ENCODE peak calls at places on chromosomes 1 and 21, in four cellular contexts. K is PC-3, G is OCI-LY7, I is MM.1S. R is an unnamed sample.

GRCh38 chr1:2966940-2967725 is 54.1 kb upstream of the ACTRT2 start:
- DNase-seq in I (no peak), G (no peak), K (no peak), R (no peak)

GRCh38 chr1:27137022-27137542 is 17.8 kb downstream of the SLC9A1 start:
- DNase-seq in I (peak), G (peak), K (no peak), R (no peak)

GRCh38 chr1:6157132-6157527 is 23.0 kb downstream of the CHD5 start:
- DNase-seq in G (no peak), I (no peak), K (peak), R (no peak)

GRCh38 chr1:81549588-81550127 is 251.1 kb upstream of the ADGRL2 start:
- DNase-seq in K (peak), G (peak), I (peak), R (peak)

GRCh38 chr1:181390350-181391080 is 92.8 kb upstream of the CACNA1E start:
- DNase-seq in G (no peak), I (no peak), K (no peak), R (no peak)

GRCh38 chr1:202131956-202132821 is 9.5 kb downstream of the GPR37L1 start:
- DNase-seq in G (no peak), K (no peak), I (peak), R (no peak)

GRCh38 chr1:23922321-23922943 is 9.3 kb upstream of the CNR2 start:
- DNase-seq in G (no peak), K (peak), I (no peak), R (no peak)

GRCh38 chr21:42681296-42682206 is 28.1 kb downstream of the PDE9A start:
- DNase-seq in G (no peak), I (no peak), K (no peak), R (no peak)

GRCh38 chr1:212234431-212235298 is 50.5 kb upstream of the PPP2R5A start:
- DNase-seq in G (no peak), I (peak), K (peak), R (peak)

GRCh38 chr1:114756009-114756892 is 1.5 kb downstream of the CSDE1 start:
- DNase-seq in I (peak), K (peak), G (peak), R (no peak)

DNA sequence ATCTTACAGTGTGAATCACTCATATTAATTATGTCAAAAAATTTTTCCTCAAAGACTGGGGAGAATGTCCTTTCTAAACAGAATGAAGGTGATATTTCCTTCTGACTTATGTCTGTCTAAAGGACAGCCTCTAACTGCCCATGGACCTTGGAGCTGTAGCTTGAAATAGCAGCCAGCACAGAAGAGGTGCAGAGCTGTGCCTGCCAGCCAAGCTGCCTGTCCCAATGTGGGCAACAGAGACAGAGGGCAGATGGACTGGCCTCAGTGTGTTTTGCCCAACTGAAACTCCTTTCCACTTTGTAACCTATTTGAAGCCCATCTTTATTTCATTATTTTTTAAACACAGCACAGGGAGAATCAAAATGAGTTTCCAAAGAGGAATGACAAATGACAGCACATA is 97.6 kb upstream of the DYNLT5 start:
- DNase-seq in G (no peak), I (no peak), K (no peak), R (no peak)
- TF ChIP-seq EZH2phosphoT487 in G (no peak), I (no peak), K (no peak), R (no peak)

DNA sequence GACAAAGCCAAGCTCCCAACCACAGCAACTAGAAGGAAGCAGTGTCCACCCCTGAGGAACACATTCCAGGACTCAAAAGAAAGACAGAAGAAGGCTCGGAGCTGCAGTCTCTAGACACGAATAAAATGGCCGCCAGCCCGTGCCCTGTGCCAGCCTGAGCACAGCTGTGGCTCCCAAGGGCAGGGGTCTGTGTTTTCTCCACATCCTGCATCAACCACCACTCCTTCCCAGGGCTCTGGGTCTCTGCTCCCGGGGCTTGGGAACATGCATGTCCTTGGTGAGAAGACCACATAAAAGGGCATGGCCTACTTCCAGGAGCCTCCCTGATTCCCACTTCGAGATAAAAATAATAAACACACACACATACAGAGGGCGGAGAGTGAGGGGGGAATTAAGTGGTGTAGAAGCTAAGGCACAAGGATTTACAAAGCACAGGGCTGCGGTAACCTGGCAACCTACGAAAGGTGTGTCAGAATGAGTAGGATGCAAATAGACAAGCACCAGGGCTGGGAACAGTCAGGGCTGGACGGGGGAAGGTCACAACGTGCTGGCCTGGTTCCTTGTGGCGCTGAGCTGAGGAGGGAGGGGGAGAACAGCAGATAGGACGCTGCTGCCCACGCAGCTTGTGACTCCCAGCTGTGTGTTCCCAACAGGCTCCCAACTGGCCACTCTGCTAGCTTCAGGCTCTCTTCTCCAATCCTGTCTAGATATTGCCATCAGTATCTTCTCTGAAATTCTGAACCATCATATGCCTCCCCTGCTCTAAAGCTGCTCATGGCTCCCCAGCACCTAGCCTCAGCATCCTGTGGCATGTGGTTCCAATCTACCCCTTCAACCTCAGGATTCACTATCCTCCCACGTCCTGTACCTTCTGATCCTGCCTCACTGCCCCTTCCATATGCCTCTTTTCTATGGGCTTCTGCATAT is 72.5 kb downstream of the CD34 start:
- DNase-seq in I (no peak), K (no peak), G (no peak), R (peak)
- H3K27ac ChIP-seq in I (no peak), K (no peak), G (no peak), R (no peak)

DNA sequence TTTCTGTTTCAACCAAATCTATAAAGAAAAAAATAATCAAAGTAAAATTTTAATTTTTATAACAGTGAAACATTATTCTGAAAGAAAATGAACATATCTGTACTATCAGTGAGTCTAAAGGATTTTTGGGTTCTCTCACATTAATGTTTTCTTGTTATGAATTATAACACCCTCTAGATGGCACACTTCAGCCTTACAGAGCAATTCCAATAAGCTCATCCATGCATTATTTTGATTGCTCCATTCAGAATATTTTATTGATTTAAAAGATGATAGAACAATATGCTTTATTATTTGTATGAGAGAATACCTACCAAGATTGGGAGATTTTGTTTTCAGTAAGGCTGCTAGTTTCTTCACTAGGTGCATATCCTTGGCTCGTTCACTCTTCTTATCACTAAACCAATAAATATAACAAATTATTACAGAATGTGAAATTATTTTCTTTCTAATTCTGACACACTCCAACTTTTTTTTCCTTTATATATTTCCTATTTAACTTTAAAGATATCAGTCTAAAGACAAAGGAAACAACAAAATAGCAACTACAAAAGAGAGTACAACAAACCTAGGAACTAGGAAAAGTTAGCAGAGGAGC is 82.4 kb downstream of the RAB3GAP2 start:
- DNase-seq in K (peak), G (peak), I (peak), R (peak)
- TF ChIP-seq CTCF in K (peak), G (peak), I (peak), R (peak)

GRCh38 chr1:37391181-37391949 is 83.0 kb upstream of the ZC3H12A start:
- DNase-seq in G (no peak), I (no peak), K (peak), R (no peak)
- TF ChIP-seq EZH2phosphoT487 in G (no peak), I (no peak), K (no peak), R (no peak)

DNA sequence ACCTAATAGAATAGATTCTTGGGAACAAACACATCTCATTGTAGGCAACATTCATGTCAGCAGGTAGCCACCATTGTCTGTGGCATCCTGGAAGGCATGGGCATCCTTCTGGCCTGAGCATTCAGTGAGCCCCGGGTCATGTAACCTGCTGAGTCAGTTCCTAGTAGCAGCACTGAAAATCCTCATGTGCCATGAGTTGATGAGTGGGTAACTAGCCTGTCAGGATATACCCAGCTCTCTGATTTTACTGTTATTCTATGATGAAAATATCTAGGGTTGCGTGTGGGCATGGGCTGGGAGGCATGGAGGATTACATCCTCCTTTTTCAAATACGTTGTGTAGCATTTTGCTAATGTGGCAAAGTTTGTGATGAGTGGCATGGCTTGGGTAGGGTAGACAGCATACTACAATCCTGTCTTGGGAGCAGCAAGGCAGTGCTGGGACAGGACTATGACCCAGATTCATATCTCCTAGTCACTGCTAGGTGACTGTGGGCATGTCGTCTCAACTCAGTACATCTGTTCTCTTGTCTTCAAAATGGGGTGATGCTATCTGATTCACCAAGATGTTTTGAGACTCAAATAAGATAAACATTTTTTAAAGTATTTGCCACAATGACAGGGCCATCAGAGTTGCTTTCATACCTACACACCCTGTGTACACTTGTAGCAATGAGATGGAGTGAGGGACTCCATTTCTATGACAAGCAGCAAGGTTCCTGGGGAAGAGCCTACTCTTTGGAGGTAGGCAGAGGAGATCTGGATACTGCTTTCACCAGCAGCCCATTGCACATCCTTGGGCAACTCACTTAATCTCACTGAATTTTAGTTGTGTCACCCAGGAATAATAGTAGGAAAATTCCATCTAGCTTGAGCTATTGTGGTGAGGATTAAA is 62.5 kb downstream of the CD58 start:
- DNase-seq in I (peak), K (peak), G (no peak), R (no peak)
- H3K27ac ChIP-seq in I (peak), K (peak), G (no peak), R (peak)

GRCh38 chr21:44489962-44490361 is 34.7 kb downstream of the LRRC3 start:
- DNase-seq in G (no peak), K (no peak), I (no peak), R (no peak)
- TF ChIP-seq CTCF in G (peak), K (peak), I (peak), R (peak)

GRCh38 chr21:45989355-45990048 is 7.9 kb downstream of the COL6A1 start:
- DNase-seq in I (no peak), G (no peak), K (no peak), R (no peak)

GRCh38 chr21:45992311-45993209 is 11.0 kb downstream of the COL6A1 start:
- DNase-seq in I (no peak), G (no peak), K (no peak), R (no peak)

GRCh38 chr21:45991606-45992301 is 10.2 kb downstream of the COL6A1 start:
- DNase-seq in G (no peak), I (no peak), K (no peak), R (no peak)

GRCh38 chr21:45990049-45990711 is 8.6 kb downstream of the COL6A1 start:
- DNase-seq in G (no peak), I (no peak), K (no peak), R (no peak)

DNA sequence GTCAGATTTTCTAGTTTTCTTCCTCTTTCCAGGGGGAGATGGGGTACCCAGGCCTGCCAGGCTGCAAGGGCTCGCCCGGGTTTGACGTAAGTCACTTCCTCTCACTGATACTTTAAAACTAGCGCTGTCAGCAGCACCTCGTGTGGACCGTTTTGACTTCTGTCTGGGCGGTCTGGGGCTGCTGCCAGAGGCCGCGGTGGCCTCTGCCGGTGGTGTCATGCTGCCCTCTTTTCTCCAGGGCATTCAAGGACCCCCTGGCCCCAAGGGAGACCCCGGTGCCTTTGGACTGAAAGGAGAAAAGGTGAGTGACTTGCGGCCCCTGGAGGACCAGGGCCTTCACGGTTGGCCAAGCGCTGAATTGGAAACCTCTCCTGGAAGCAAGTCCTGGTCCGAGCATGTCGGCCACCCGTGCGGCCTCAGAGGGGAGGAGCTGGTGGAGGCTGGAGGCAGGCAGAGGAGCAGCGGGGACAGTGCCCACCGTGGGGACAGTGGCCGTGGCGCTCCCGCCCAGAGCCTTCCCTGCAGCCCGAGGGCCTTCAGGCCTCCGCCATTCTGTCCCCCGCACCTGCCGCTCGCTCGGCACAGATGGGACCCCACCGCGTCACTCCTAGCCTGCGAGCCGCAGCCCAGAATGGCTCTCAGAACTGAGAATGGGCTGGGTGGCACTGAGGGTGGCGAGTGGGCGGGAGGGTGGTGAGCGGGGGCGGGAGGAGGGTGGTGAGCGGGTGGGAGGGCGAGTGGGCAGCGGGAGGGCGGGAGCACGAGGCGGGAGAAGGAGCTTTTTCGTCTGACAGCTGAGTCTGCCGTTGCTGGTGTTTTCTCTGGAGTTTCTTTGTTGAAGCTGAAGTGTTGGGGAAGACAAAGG is 9.4 kb downstream of the COL6A1 start:
- DNase-seq in G (no peak), I (no peak), K (no peak), R (no peak)
- TF ChIP-seq EZH2phosphoT487 in G (no peak), I (no peak), K (no peak), R (no peak)

DNA sequence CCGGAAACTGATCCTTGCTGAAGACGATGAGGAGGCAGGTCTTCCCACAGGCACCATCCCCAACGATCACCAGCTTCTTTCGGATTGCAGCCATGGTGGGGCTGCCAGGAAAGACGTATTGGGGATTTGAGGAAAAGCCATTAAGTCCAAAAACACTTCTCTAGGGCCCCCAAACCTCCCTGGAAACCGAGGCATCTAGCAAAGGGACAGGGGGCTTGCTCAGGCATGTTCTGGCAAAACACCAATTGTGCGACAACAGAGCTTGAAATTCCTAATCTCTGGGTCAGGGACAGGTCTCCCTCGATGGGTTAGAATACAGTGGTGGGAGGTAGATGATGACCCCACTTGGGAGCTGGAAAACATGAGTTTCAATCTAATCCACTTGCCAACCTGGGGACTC is 3.2 kb downstream of the RHOC start:
- DNase-seq in G (no peak), I (no peak), K (no peak), R (no peak)
- H3K27ac ChIP-seq in G (no peak), I (no peak), K (peak), R (peak)

GRCh38 chr1:174074757-174075156 is 52.6 kb upstream of the RC3H1 start:
- DNase-seq in I (peak), G (peak), K (peak), R (peak)
- TF ChIP-seq CTCF in I (peak), G (peak), K (peak), R (peak)

GRCh38 chr1:162632234-162632666 is at the start of gene DDR2:
- DNase-seq in I (no peak), G (no peak), K (no peak), R (peak)
- TF ChIP-seq EZH2phosphoT487 in I (no peak), G (no peak), K (no peak), R (no peak)

R was measured in hepatocyte.